ENCODE peak calls at places on chromosomes 11 and 22, in ten cellular contexts. H, F, G, B, K, M, N, D, C and E are unnamed samples.
A peak's percentile ranks its signal among the peaks of the same experiment; 100 is the strongest.

GRCh38 chr11:130227373-130227772 is 67.8 kb downstream of the ST14 start:
- DNase-seq in M (no peak), G (no peak), H (no peak), D (no peak), K (no peak), N (no peak), C (no peak), B (no peak), F (no peak), E (no peak)

GRCh38 chr11:35364101-35364780 is 55.1 kb downstream of the SLC1A2 start:
- DNase-seq in G (no peak), F (peak; percentile 78), D (no peak), H (peak; percentile 29), N (peak; percentile 82), C (no peak), B (peak; percentile 90), M (peak; percentile 85), K (no peak), E (no peak)

GRCh38 chr11:69280994-69281393 is 13.0 kb upstream of the MYEOV start:
- DNase-seq in K (no peak), C (peak; percentile 39), B (peak; percentile 86), G (no peak), N (peak; percentile 65), M (peak; percentile 97), F (peak; percentile 96), D (no peak), H (peak; percentile 68), E (no peak)

GRCh38 chr11:36594316-36594989 is at the start of gene IFTAP:
- DNase-seq in G (peak; percentile 26), M (peak; percentile 93), B (peak; percentile 82), C (peak; percentile 47), K (peak; percentile 98), H (peak; percentile 88), D (peak; percentile 2), N (peak; percentile 39), F (peak; percentile 92), E (peak; percentile 42)

GRCh38 chr11:36361901-36362391 is 65.9 kb downstream of the PRR5L start:
- DNase-seq in F (peak; percentile 94), D (no peak), N (peak; percentile 63), G (no peak), B (peak; percentile 77), C (no peak), K (peak; percentile 43), M (peak; percentile 89), H (no peak), E (no peak)

GRCh38 chr22:48765595-48765994 is 1062.1 kb downstream of the BRD1 start:
- DNase-seq in F (no peak), G (no peak), N (no peak), H (no peak), M (no peak), C (no peak), K (no peak), B (no peak), D (no peak), E (no peak)

GRCh38 chr11:398826-399225 is 4.8 kb downstream of the PKP3 start:
- DNase-seq in H (no peak), G (no peak), K (no peak), B (no peak), N (no peak), F (peak; percentile 47), M (no peak), D (no peak), C (no peak), E (peak; percentile 37)

GRCh38 chr11:134244593-134244992 is 8.6 kb downstream of the THYN1 start:
- DNase-seq in G (no peak), K (peak; percentile 44), M (peak; percentile 19), H (no peak), C (no peak), F (peak; percentile 27), N (no peak), B (no peak), D (no peak), E (no peak)

GRCh38 chr11:17635551-17635938 is 83.8 kb upstream of the MYOD1 start:
- DNase-seq in G (no peak), D (no peak), K (peak; percentile 48), N (no peak), H (no peak), M (no peak), B (no peak), F (no peak), C (no peak), E (no peak)
- TF ChIP-seq CTCF in G (no peak), D (no peak), K (peak; percentile 56), N (no peak), H (peak; percentile 14), M (no peak), B (no peak), F (no peak), C (no peak), E (no peak)

GRCh38 chr11:5021996-5022395 is 24.3 kb upstream of the OR52J3 start:
- DNase-seq in N (no peak), G (no peak), F (no peak), B (no peak), H (no peak), K (no peak), C (no peak), M (no peak), D (no peak), E (no peak)
- TF ChIP-seq CTCF in N (no peak), G (no peak), F (no peak), B (no peak), H (no peak), K (no peak), C (no peak), M (no peak), D (no peak), E (no peak)

DNA sequence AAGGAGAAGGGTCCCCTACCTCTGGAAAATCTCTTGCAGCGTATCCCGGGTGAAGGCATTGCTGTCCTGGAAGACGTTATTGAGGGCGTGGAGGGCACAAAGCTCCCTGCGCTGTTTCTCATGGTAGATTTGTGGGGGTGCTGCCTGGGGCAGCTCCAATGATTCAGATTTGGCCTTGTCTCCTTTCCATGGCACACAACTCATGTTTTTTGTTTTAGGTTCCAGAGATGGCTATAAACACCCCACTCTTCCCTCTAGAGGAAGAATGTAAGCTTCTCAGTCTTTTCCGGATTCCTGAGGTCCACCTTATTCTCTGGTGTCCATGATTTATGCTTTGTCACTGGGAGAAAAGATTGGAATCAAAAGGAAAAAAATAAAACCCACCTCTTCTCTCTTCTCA is 959 bp downstream of the JOSD1 start:
- DNase-seq in H (no peak), G (no peak), B (no peak), M (peak; percentile 49), D (no peak), N (no peak), C (no peak), K (no peak), F (peak; percentile 39), E (no peak)
- TF ChIP-seq CTCF in H (no peak), G (no peak), B (no peak), M (no peak), D (no peak), N (no peak), C (no peak), K (no peak), F (no peak), E (no peak)

GRCh38 chr22:50115693-50116092 is 25.9 kb downstream of the MOV10L1 start:
- DNase-seq in C (no peak), M (no peak), H (no peak), N (no peak), B (peak; percentile 32), K (no peak), G (no peak), D (no peak), F (no peak), E (no peak)
- TF ChIP-seq CTCF in C (no peak), M (no peak), H (no peak), N (no peak), B (no peak), K (no peak), G (no peak), D (no peak), F (no peak), E (no peak)

DNA sequence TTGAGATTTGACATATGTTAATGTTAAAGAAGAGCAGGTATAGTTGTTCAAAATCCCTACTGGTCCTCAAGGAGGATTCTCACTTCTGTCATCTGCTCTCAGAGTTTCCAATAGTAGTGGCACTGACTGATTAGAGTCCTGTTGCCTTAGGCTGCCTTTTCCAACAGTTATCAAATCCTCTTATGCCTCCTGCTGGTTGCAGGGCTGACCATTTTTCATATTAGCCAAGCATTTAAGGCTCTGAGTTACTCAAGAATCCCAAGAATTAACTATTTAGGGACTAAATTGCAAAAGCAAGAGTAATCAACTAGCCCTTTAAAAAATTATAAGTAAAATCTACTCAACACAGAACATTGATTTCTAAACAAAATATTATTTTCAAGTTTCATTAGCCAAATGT is 212.0 kb upstream of the CHORDC1 start:
- DNase-seq in B (no peak), C (no peak), D (no peak), K (peak; percentile 59), G (no peak), H (no peak), F (peak; percentile 73), M (peak; percentile 55), N (no peak), E (peak; percentile 4)
- TF ChIP-seq CTCF in B (no peak), C (no peak), D (no peak), K (no peak), G (no peak), H (no peak), F (peak; percentile 67), M (peak; percentile 48), N (no peak), E (no peak)